ENCODE peak calls at places on chromosomes 11 and 22, in five cellular contexts. One of them, this sample, is unnamed.

GRCh38 chr11:76184551-76184993 is 21.7 kb downstream of the WNT11 start:
- DNase-seq in endothelial cell: peak; percentile 30
- DNase-seq in CD4-positive, alpha-beta T cell: no peak
- DNase-seq in lower lobe of right lung: no peak
- DNase-seq in activated CD8-positive, alpha-beta T cell treated with anti-CD3 and anti-CD28 coated beads for 36 hours: no peak
- DNase-seq in this sample: no peak

GRCh38 chr22:45235851-45236342 is 4.8 kb downstream of the KIAA0930 start:
- DNase-seq in lower lobe of right lung: no peak
- DNase-seq in endothelial cell: no peak
- DNase-seq in activated CD8-positive, alpha-beta T cell treated with anti-CD3 and anti-CD28 coated beads for 36 hours: no peak
- DNase-seq in CD4-positive, alpha-beta T cell: no peak
- DNase-seq in this sample: no peak

GRCh38 chr11:104001474-104001873 is 35.0 kb upstream of the DDI1 start:
- DNase-seq in lower lobe of right lung: no peak
- DNase-seq in endothelial cell: no peak
- DNase-seq in CD4-positive, alpha-beta T cell: no peak
- DNase-seq in activated CD8-positive, alpha-beta T cell treated with anti-CD3 and anti-CD28 coated beads for 36 hours: no peak
- DNase-seq in this sample: no peak

GRCh38 chr11:1228921-1229451 is 6.1 kb downstream of the MUC5B start:
- DNase-seq in lower lobe of right lung: no peak
- DNase-seq in endothelial cell: no peak
- DNase-seq in activated CD8-positive, alpha-beta T cell treated with anti-CD3 and anti-CD28 coated beads for 36 hours: no peak
- DNase-seq in CD4-positive, alpha-beta T cell: no peak
- DNase-seq in this sample: no peak

GRCh38 chr22:49233507-49234100 is 594.1 kb downstream of the BRD1 start:
- DNase-seq in CD4-positive, alpha-beta T cell: no peak
- DNase-seq in endothelial cell: no peak
- DNase-seq in activated CD8-positive, alpha-beta T cell treated with anti-CD3 and anti-CD28 coated beads for 36 hours: no peak
- DNase-seq in lower lobe of right lung: no peak
- DNase-seq in this sample: no peak

GRCh38 chr22:16774911-16775529 is 50.2 kb downstream of the XKR3 start:
- DNase-seq in lower lobe of right lung: no peak
- DNase-seq in endothelial cell: no peak
- DNase-seq in activated CD8-positive, alpha-beta T cell treated with anti-CD3 and anti-CD28 coated beads for 36 hours: no peak
- DNase-seq in CD4-positive, alpha-beta T cell: no peak
- DNase-seq in this sample: no peak

GRCh38 chr11:98107736-98108135 is 913.0 kb upstream of the CNTN5 start:
- DNase-seq in activated CD8-positive, alpha-beta T cell treated with anti-CD3 and anti-CD28 coated beads for 36 hours: no peak
- DNase-seq in CD4-positive, alpha-beta T cell: no peak
- DNase-seq in endothelial cell: no peak
- DNase-seq in lower lobe of right lung: no peak
- DNase-seq in this sample: no peak

GRCh38 chr11:596374-596773 is 19.4 kb downstream of the IRF7 start:
- DNase-seq in lower lobe of right lung: no peak
- DNase-seq in CD4-positive, alpha-beta T cell: no peak
- DNase-seq in endothelial cell: no peak
- DNase-seq in activated CD8-positive, alpha-beta T cell treated with anti-CD3 and anti-CD28 coated beads for 36 hours: peak; percentile 54
- DNase-seq in this sample: no peak

GRCh38 chr11:103091441-103091809 is 535 bp downstream of the DCUN1D5 start:
- DNase-seq in activated CD8-positive, alpha-beta T cell treated with anti-CD3 and anti-CD28 coated beads for 36 hours: peak; percentile 76
- DNase-seq in lower lobe of right lung: peak; percentile 71
- DNase-seq in endothelial cell: peak; percentile 48
- DNase-seq in CD4-positive, alpha-beta T cell: peak; percentile 5
- DNase-seq in this sample: no peak

GRCh38 chr22:32579533-32580220 is 105.1 kb downstream of the FBXO7 start:
- DNase-seq in activated CD8-positive, alpha-beta T cell treated with anti-CD3 and anti-CD28 coated beads for 36 hours: no peak
- DNase-seq in CD4-positive, alpha-beta T cell: no peak
- DNase-seq in lower lobe of right lung: peak; percentile 51
- DNase-seq in endothelial cell: no peak
- DNase-seq in this sample: peak; percentile 44

GRCh38 chr22:20979243-20979809 is 2.8 kb upstream of the LZTR1 start:
- DNase-seq in endothelial cell: peak; percentile 45
- DNase-seq in activated CD8-positive, alpha-beta T cell treated with anti-CD3 and anti-CD28 coated beads for 36 hours: peak; percentile 85
- DNase-seq in lower lobe of right lung: peak; percentile 92
- DNase-seq in CD4-positive, alpha-beta T cell: no peak
- DNase-seq in this sample: no peak

GRCh38 chr11:109423114-109423859 is 1.3 kb downstream of the C11orf87 start:
- DNase-seq in endothelial cell: peak; percentile 45
- DNase-seq in lower lobe of right lung: no peak
- DNase-seq in CD4-positive, alpha-beta T cell: no peak
- DNase-seq in activated CD8-positive, alpha-beta T cell treated with anti-CD3 and anti-CD28 coated beads for 36 hours: peak; percentile 2
- DNase-seq in this sample: no peak

GRCh38 chr11:17238377-17238776 is 30.6 kb upstream of the PIK3C2A start:
- DNase-seq in activated CD8-positive, alpha-beta T cell treated with anti-CD3 and anti-CD28 coated beads for 36 hours: no peak
- DNase-seq in endothelial cell: no peak
- DNase-seq in CD4-positive, alpha-beta T cell: no peak
- DNase-seq in lower lobe of right lung: no peak
- DNase-seq in this sample: no peak

GRCh38 chr22:17772963-17773605 is 1.2 kb downstream of the BID start:
- DNase-seq in endothelial cell: no peak
- DNase-seq in CD4-positive, alpha-beta T cell: no peak
- DNase-seq in activated CD8-positive, alpha-beta T cell treated with anti-CD3 and anti-CD28 coated beads for 36 hours: no peak
- DNase-seq in lower lobe of right lung: no peak
- DNase-seq in this sample: no peak

GRCh38 chr11:63179446-63180068 is 35.5 kb upstream of the SLC22A24 start:
- DNase-seq in lower lobe of right lung: no peak
- DNase-seq in CD4-positive, alpha-beta T cell: no peak
- DNase-seq in activated CD8-positive, alpha-beta T cell treated with anti-CD3 and anti-CD28 coated beads for 36 hours: no peak
- DNase-seq in endothelial cell: no peak
- DNase-seq in this sample: no peak

GRCh38 chr11:117185739-117186430 is 7.3 kb downstream of the SIDT2 start:
- DNase-seq in lower lobe of right lung: peak; percentile 27
- DNase-seq in endothelial cell: no peak
- DNase-seq in CD4-positive, alpha-beta T cell: no peak
- DNase-seq in activated CD8-positive, alpha-beta T cell treated with anti-CD3 and anti-CD28 coated beads for 36 hours: no peak
- DNase-seq in this sample: no peak

GRCh38 chr11:79076526-79077115 is 364.2 kb downstream of the TENM4 start:
- DNase-seq in lower lobe of right lung: peak; percentile 62
- DNase-seq in activated CD8-positive, alpha-beta T cell treated with anti-CD3 and anti-CD28 coated beads for 36 hours: peak; percentile 51
- DNase-seq in endothelial cell: peak; percentile 47
- DNase-seq in CD4-positive, alpha-beta T cell: no peak
- DNase-seq in this sample: no peak

GRCh38 chr11:113189909-113190667 is 124.3 kb upstream of the TTC12 start:
- DNase-seq in lower lobe of right lung: no peak
- DNase-seq in CD4-positive, alpha-beta T cell: no peak
- DNase-seq in activated CD8-positive, alpha-beta T cell treated with anti-CD3 and anti-CD28 coated beads for 36 hours: peak; percentile 5
- DNase-seq in endothelial cell: no peak
- DNase-seq in this sample: peak; percentile 70

GRCh38 chr22:48500481-48501230 is 1327.0 kb downstream of the BRD1 start:
- DNase-seq in activated CD8-positive, alpha-beta T cell treated with anti-CD3 and anti-CD28 coated beads for 36 hours: no peak
- DNase-seq in lower lobe of right lung: peak; percentile 41
- DNase-seq in CD4-positive, alpha-beta T cell: no peak
- DNase-seq in endothelial cell: no peak
- DNase-seq in this sample: peak; percentile 44

GRCh38 chr22:30201970-30202369 is 44.6 kb downstream of the LIF start:
- DNase-seq in CD4-positive, alpha-beta T cell: no peak
- DNase-seq in lower lobe of right lung: no peak
- DNase-seq in endothelial cell: no peak
- DNase-seq in activated CD8-positive, alpha-beta T cell treated with anti-CD3 and anti-CD28 coated beads for 36 hours: no peak
- DNase-seq in this sample: no peak

GRCh38 chr11:120344302-120345004 is 8.2 kb downstream of the ARHGEF12 start:
- DNase-seq in CD4-positive, alpha-beta T cell: no peak
- DNase-seq in endothelial cell: no peak
- DNase-seq in activated CD8-positive, alpha-beta T cell treated with anti-CD3 and anti-CD28 coated beads for 36 hours: peak; percentile 67
- DNase-seq in lower lobe of right lung: no peak
- DNase-seq in this sample: no peak

GRCh38 chr11:75565221-75565814 is 3.3 kb downstream of the SERPINH1 start:
- DNase-seq in endothelial cell: no peak
- DNase-seq in CD4-positive, alpha-beta T cell: no peak
- DNase-seq in activated CD8-positive, alpha-beta T cell treated with anti-CD3 and anti-CD28 coated beads for 36 hours: no peak
- DNase-seq in lower lobe of right lung: no peak
- DNase-seq in this sample: no peak

GRCh38 chr11:75283391-75283931 is 42.9 kb downstream of the TPBGL start:
- DNase-seq in activated CD8-positive, alpha-beta T cell treated with anti-CD3 and anti-CD28 coated beads for 36 hours: no peak
- DNase-seq in lower lobe of right lung: no peak
- DNase-seq in CD4-positive, alpha-beta T cell: no peak
- DNase-seq in endothelial cell: no peak
- DNase-seq in this sample: no peak

GRCh38 chr11:120066738-120067303 is 71.1 kb downstream of the TRIM29 start:
- DNase-seq in CD4-positive, alpha-beta T cell: no peak
- DNase-seq in lower lobe of right lung: no peak
- DNase-seq in activated CD8-positive, alpha-beta T cell treated with anti-CD3 and anti-CD28 coated beads for 36 hours: no peak
- DNase-seq in endothelial cell: no peak
- DNase-seq in this sample: no peak

GRCh38 chr22:40326905-40327735 is 19.2 kb upstream of the ADSL start:
- DNase-seq in endothelial cell: peak; percentile 39
- DNase-seq in activated CD8-positive, alpha-beta T cell treated with anti-CD3 and anti-CD28 coated beads for 36 hours: peak; percentile 29
- DNase-seq in CD4-positive, alpha-beta T cell: no peak
- DNase-seq in lower lobe of right lung: no peak
- DNase-seq in this sample: no peak

GRCh38 chr22:20035375-20036084 is 14.6 kb downstream of the TANGO2 start:
- DNase-seq in lower lobe of right lung: no peak
- DNase-seq in CD4-positive, alpha-beta T cell: no peak
- DNase-seq in activated CD8-positive, alpha-beta T cell treated with anti-CD3 and anti-CD28 coated beads for 36 hours: no peak
- DNase-seq in endothelial cell: no peak
- DNase-seq in this sample: no peak

GRCh38 chr22:25745341-25746011 is 3.5 kb downstream of the MYO18B start:
- DNase-seq in endothelial cell: no peak
- DNase-seq in activated CD8-positive, alpha-beta T cell treated with anti-CD3 and anti-CD28 coated beads for 36 hours: peak; percentile 51
- DNase-seq in lower lobe of right lung: no peak
- DNase-seq in CD4-positive, alpha-beta T cell: no peak
- DNase-seq in this sample: no peak

GRCh38 chr22:26567610-26568009 is 22.3 kb downstream of the TPST2 start:
- DNase-seq in lower lobe of right lung: no peak
- DNase-seq in CD4-positive, alpha-beta T cell: no peak
- DNase-seq in activated CD8-positive, alpha-beta T cell treated with anti-CD3 and anti-CD28 coated beads for 36 hours: no peak
- DNase-seq in endothelial cell: no peak
- DNase-seq in this sample: no peak

GRCh38 chr11:109946322-109946846 is 146.8 kb upstream of the ZC3H12C start:
- DNase-seq in activated CD8-positive, alpha-beta T cell treated with anti-CD3 and anti-CD28 coated beads for 36 hours: peak; percentile 85
- DNase-seq in CD4-positive, alpha-beta T cell: no peak
- DNase-seq in endothelial cell: peak; percentile 83
- DNase-seq in lower lobe of right lung: peak; percentile 88
- DNase-seq in this sample: peak; percentile 89

GRCh38 chr11:19577849-19578619 is 134.6 kb upstream of the NAV2 start:
- DNase-seq in endothelial cell: no peak
- DNase-seq in CD4-positive, alpha-beta T cell: no peak
- DNase-seq in lower lobe of right lung: no peak
- DNase-seq in activated CD8-positive, alpha-beta T cell treated with anti-CD3 and anti-CD28 coated beads for 36 hours: no peak
- DNase-seq in this sample: no peak

GRCh38 chr11:2825886-2826678 is 59.5 kb downstream of the CDKN1C start:
- DNase-seq in activated CD8-positive, alpha-beta T cell treated with anti-CD3 and anti-CD28 coated beads for 36 hours: peak; percentile 40
- DNase-seq in CD4-positive, alpha-beta T cell: no peak
- DNase-seq in lower lobe of right lung: peak; percentile 72
- DNase-seq in endothelial cell: no peak
- DNase-seq in this sample: peak; percentile 95

GRCh38 chr11:47182380-47182779 is 3.9 kb downstream of the PACSIN3 start:
- DNase-seq in activated CD8-positive, alpha-beta T cell treated with anti-CD3 and anti-CD28 coated beads for 36 hours: no peak
- DNase-seq in endothelial cell: no peak
- DNase-seq in lower lobe of right lung: no peak
- DNase-seq in CD4-positive, alpha-beta T cell: no peak
- DNase-seq in this sample: no peak

GRCh38 chr11:125724125-125724524 is 22.0 kb upstream of the PATE1 start:
- DNase-seq in activated CD8-positive, alpha-beta T cell treated with anti-CD3 and anti-CD28 coated beads for 36 hours: no peak
- DNase-seq in CD4-positive, alpha-beta T cell: no peak
- DNase-seq in endothelial cell: no peak
- DNase-seq in lower lobe of right lung: no peak
- DNase-seq in this sample: no peak
- TF ChIP-seq CTCF in activated CD8-positive, alpha-beta T cell treated with anti-CD3 and anti-CD28 coated beads for 36 hours: no peak
- TF ChIP-seq CTCF in CD4-positive, alpha-beta T cell: no peak
- TF ChIP-seq CTCF in endothelial cell: no peak
- TF ChIP-seq CTCF in lower lobe of right lung: no peak
- TF ChIP-seq CTCF in this sample: no peak

GRCh38 chr11:50423208-50423607 is 390.5 kb downstream of the OR4C45 start:
- DNase-seq in CD4-positive, alpha-beta T cell: no peak
- DNase-seq in lower lobe of right lung: no peak
- DNase-seq in activated CD8-positive, alpha-beta T cell treated with anti-CD3 and anti-CD28 coated beads for 36 hours: no peak
- DNase-seq in endothelial cell: no peak
- DNase-seq in this sample: no peak
- TF ChIP-seq CTCF in CD4-positive, alpha-beta T cell: no peak
- TF ChIP-seq CTCF in lower lobe of right lung: no peak
- TF ChIP-seq CTCF in activated CD8-positive, alpha-beta T cell treated with anti-CD3 and anti-CD28 coated beads for 36 hours: no peak
- TF ChIP-seq CTCF in endothelial cell: no peak
- TF ChIP-seq CTCF in this sample: no peak

DNA sequence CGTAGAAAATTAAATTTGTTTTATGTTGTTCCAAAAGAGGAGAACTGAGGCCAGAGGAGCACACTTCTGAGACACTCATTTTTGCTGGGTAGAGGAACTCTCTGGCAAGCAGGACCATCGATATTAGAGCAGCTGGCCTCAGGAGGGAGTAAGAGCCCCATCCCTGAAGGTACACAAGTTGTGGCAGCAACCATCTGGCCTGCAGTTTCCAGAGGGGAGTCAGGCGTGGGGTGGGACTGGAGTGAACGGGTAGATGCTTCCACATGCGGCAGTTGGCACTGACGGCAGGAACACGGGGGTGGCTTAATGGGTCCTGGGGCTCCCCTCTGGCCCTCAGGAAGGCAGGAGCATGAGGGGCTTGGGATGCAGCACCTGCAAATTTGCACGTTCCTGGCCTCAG is 13.2 kb upstream of the SSTR3 start:
- DNase-seq in endothelial cell: no peak
- DNase-seq in lower lobe of right lung: no peak
- DNase-seq in activated CD8-positive, alpha-beta T cell treated with anti-CD3 and anti-CD28 coated beads for 36 hours: peak; percentile 55
- DNase-seq in CD4-positive, alpha-beta T cell: no peak
- DNase-seq in this sample: no peak
- TF ChIP-seq CTCF in endothelial cell: no peak
- TF ChIP-seq CTCF in lower lobe of right lung: no peak
- TF ChIP-seq CTCF in activated CD8-positive, alpha-beta T cell treated with anti-CD3 and anti-CD28 coated beads for 36 hours: no peak
- TF ChIP-seq CTCF in CD4-positive, alpha-beta T cell: no peak
- TF ChIP-seq CTCF in this sample: no peak

GRCh38 chr11:22426915-22427314 is 88.7 kb downstream of the SLC17A6 start:
- DNase-seq in CD4-positive, alpha-beta T cell: no peak
- DNase-seq in lower lobe of right lung: no peak
- DNase-seq in endothelial cell: no peak
- DNase-seq in activated CD8-positive, alpha-beta T cell treated with anti-CD3 and anti-CD28 coated beads for 36 hours: no peak
- DNase-seq in this sample: no peak
- TF ChIP-seq CTCF in CD4-positive, alpha-beta T cell: no peak
- TF ChIP-seq CTCF in lower lobe of right lung: no peak
- TF ChIP-seq CTCF in endothelial cell: no peak
- TF ChIP-seq CTCF in activated CD8-positive, alpha-beta T cell treated with anti-CD3 and anti-CD28 coated beads for 36 hours: no peak
- TF ChIP-seq CTCF in this sample: peak; percentile 54

GRCh38 chr11:61007383-61007970 is 36.0 kb downstream of the CD6 start:
- DNase-seq in lower lobe of right lung: no peak
- DNase-seq in CD4-positive, alpha-beta T cell: no peak
- DNase-seq in activated CD8-positive, alpha-beta T cell treated with anti-CD3 and anti-CD28 coated beads for 36 hours: no peak
- DNase-seq in endothelial cell: no peak
- DNase-seq in this sample: no peak
- TF ChIP-seq CTCF in lower lobe of right lung: no peak
- TF ChIP-seq CTCF in CD4-positive, alpha-beta T cell: no peak
- TF ChIP-seq CTCF in activated CD8-positive, alpha-beta T cell treated with anti-CD3 and anti-CD28 coated beads for 36 hours: no peak
- TF ChIP-seq CTCF in endothelial cell: no peak
- TF ChIP-seq CTCF in this sample: no peak

This sample was measured in AG09319.